ENCODE peak calls at places on chromosome 2, in four cellular contexts. One of them, this sample, is unnamed.

GRCh38 chr2:54237428-54237827 is 18.6 kb downstream of the TSPYL6 start:
- DNase-seq in T follicular helper cell: no peak
- DNase-seq in iris pigment epithelial cell: no peak
- DNase-seq in dorsolateral prefrontal cortex: no peak
- DNase-seq in this sample: no peak

GRCh38 chr2:30565860-30566358 is 118.9 kb downstream of the LCLAT1 start:
- DNase-seq in T follicular helper cell: no peak
- DNase-seq in iris pigment epithelial cell: no peak
- DNase-seq in dorsolateral prefrontal cortex: no peak
- DNase-seq in this sample: no peak

GRCh38 chr2:153819056-153819455 is 52.7 kb upstream of the GALNT13 start:
- DNase-seq in T follicular helper cell: no peak
- DNase-seq in iris pigment epithelial cell: no peak
- DNase-seq in dorsolateral prefrontal cortex: no peak
- DNase-seq in this sample: no peak

GRCh38 chr2:239048771-239049170 is 200.9 kb downstream of the TWIST2 start:
- DNase-seq in T follicular helper cell: no peak
- DNase-seq in iris pigment epithelial cell: no peak
- DNase-seq in dorsolateral prefrontal cortex: no peak
- DNase-seq in this sample: no peak

GRCh38 chr2:54084600-54084999 is 30.8 kb upstream of the ACYP2 start:
- DNase-seq in T follicular helper cell: no peak
- DNase-seq in iris pigment epithelial cell: peak
- DNase-seq in dorsolateral prefrontal cortex: peak
- DNase-seq in this sample: no peak

GRCh38 chr2:48209214-48209885 is 303.1 kb upstream of the FBXO11 start:
- DNase-seq in T follicular helper cell: no peak
- DNase-seq in iris pigment epithelial cell: peak
- DNase-seq in dorsolateral prefrontal cortex: no peak
- DNase-seq in this sample: no peak

GRCh38 chr2:102337012-102337411 is 18.6 kb upstream of the IL18R1 start:
- DNase-seq in T follicular helper cell: no peak
- DNase-seq in iris pigment epithelial cell: peak
- DNase-seq in dorsolateral prefrontal cortex: no peak
- DNase-seq in this sample: no peak

GRCh38 chr2:167292430-167293171 is 404.3 kb downstream of the XIRP2 start:
- DNase-seq in T follicular helper cell: no peak
- DNase-seq in iris pigment epithelial cell: peak
- DNase-seq in dorsolateral prefrontal cortex: peak
- DNase-seq in this sample: peak

GRCh38 chr2:215830313-215830712 is 183.0 kb downstream of the MREG start:
- DNase-seq in T follicular helper cell: no peak
- DNase-seq in iris pigment epithelial cell: peak
- DNase-seq in dorsolateral prefrontal cortex: no peak
- DNase-seq in this sample: peak

GRCh38 chr2:96867756-96868554 is 1.9 kb downstream of the SEMA4C start:
- DNase-seq in T follicular helper cell: no peak
- DNase-seq in iris pigment epithelial cell: peak
- DNase-seq in dorsolateral prefrontal cortex: no peak
- DNase-seq in this sample: no peak

GRCh38 chr2:86790828-86791561 is at the start of gene CD8A:
- DNase-seq in T follicular helper cell: no peak
- DNase-seq in iris pigment epithelial cell: peak
- DNase-seq in dorsolateral prefrontal cortex: no peak
- DNase-seq in this sample: no peak

GRCh38 chr2:120735750-120736170 is at the start of gene GLI2:
- DNase-seq in T follicular helper cell: no peak
- DNase-seq in iris pigment epithelial cell: peak
- DNase-seq in dorsolateral prefrontal cortex: no peak
- DNase-seq in this sample: peak

GRCh38 chr2:201572822-201573493 is 70.3 kb downstream of the TMEM237 start:
- DNase-seq in T follicular helper cell: no peak
- DNase-seq in iris pigment epithelial cell: no peak
- DNase-seq in dorsolateral prefrontal cortex: no peak
- DNase-seq in this sample: no peak

GRCh38 chr2:73997813-73998212 is 13.1 kb downstream of the TET3 start:
- DNase-seq in T follicular helper cell: no peak
- DNase-seq in iris pigment epithelial cell: no peak
- DNase-seq in dorsolateral prefrontal cortex: no peak
- DNase-seq in this sample: no peak

GRCh38 chr2:118119158-118119715 is 31.0 kb downstream of the INSIG2 start:
- DNase-seq in T follicular helper cell: no peak
- DNase-seq in iris pigment epithelial cell: no peak
- DNase-seq in dorsolateral prefrontal cortex: no peak
- DNase-seq in this sample: peak

GRCh38 chr2:66488946-66489345 is 54.0 kb downstream of the MEIS1 start:
- DNase-seq in T follicular helper cell: no peak
- DNase-seq in iris pigment epithelial cell: no peak
- DNase-seq in dorsolateral prefrontal cortex: no peak
- DNase-seq in this sample: no peak

GRCh38 chr2:154698238-154698788 is at the start of gene KCNJ3:
- DNase-seq in T follicular helper cell: no peak
- DNase-seq in iris pigment epithelial cell: no peak
- DNase-seq in dorsolateral prefrontal cortex: no peak
- DNase-seq in this sample: no peak

GRCh38 chr2:242022550-242023290 is 153.2 kb downstream of the RTP5 start:
- DNase-seq in T follicular helper cell: no peak
- DNase-seq in iris pigment epithelial cell: no peak
- DNase-seq in dorsolateral prefrontal cortex: no peak
- DNase-seq in this sample: no peak

GRCh38 chr2:26640331-26640745 is 828 bp downstream of the CIB4 start:
- DNase-seq in T follicular helper cell: no peak
- DNase-seq in iris pigment epithelial cell: peak
- DNase-seq in dorsolateral prefrontal cortex: no peak
- DNase-seq in this sample: peak

GRCh38 chr2:202023198-202023903 is 10.3 kb upstream of the FZD7 start:
- DNase-seq in T follicular helper cell: no peak
- DNase-seq in iris pigment epithelial cell: no peak
- DNase-seq in dorsolateral prefrontal cortex: no peak
- DNase-seq in this sample: peak

GRCh38 chr2:226983891-226984290 is 148.0 kb downstream of the RHBDD1 start:
- DNase-seq in T follicular helper cell: no peak
- DNase-seq in iris pigment epithelial cell: no peak
- DNase-seq in dorsolateral prefrontal cortex: no peak
- DNase-seq in this sample: no peak

GRCh38 chr2:157404363-157404762 is 39.5 kb downstream of the CYTIP start:
- DNase-seq in T follicular helper cell: peak
- DNase-seq in iris pigment epithelial cell: peak
- DNase-seq in dorsolateral prefrontal cortex: no peak
- DNase-seq in this sample: no peak

GRCh38 chr2:185998562-185999070 is 260.0 kb downstream of the FSIP2 start:
- DNase-seq in T follicular helper cell: no peak
- DNase-seq in iris pigment epithelial cell: no peak
- DNase-seq in dorsolateral prefrontal cortex: no peak
- DNase-seq in this sample: no peak

GRCh38 chr2:232309592-232309991 is 69.0 kb upstream of the ALPP start:
- DNase-seq in T follicular helper cell: no peak
- DNase-seq in iris pigment epithelial cell: no peak
- DNase-seq in dorsolateral prefrontal cortex: no peak
- DNase-seq in this sample: no peak

This sample was measured in lung.